ENCODE peak calls at places on chromosomes 16 and 17, in seven cellular contexts. One of them, this sample, is unnamed.

GRCh38 chr16:57999971-58000705 is at the start of gene ZNF319:
- DNase-seq in right atrium auricular region: no peak
- DNase-seq in heart right ventricle: peak
- DNase-seq in prostate gland: no peak
- DNase-seq in ascending aorta: no peak
- DNase-seq in IMR-90: no peak
- DNase-seq in stomach: no peak
- DNase-seq in this sample: no peak

GRCh38 chr16:18800674-18801196 is 614 bp downstream of the ARL6IP1 start:
- DNase-seq in right atrium auricular region: no peak
- DNase-seq in heart right ventricle: no peak
- DNase-seq in prostate gland: no peak
- DNase-seq in ascending aorta: no peak
- DNase-seq in IMR-90: no peak
- DNase-seq in stomach: no peak
- DNase-seq in this sample: no peak

GRCh38 chr16:2969545-2970521 is 685 bp downstream of the PAQR4 start:
- DNase-seq in right atrium auricular region: peak
- DNase-seq in heart right ventricle: peak
- DNase-seq in prostate gland: peak
- DNase-seq in ascending aorta: no peak
- DNase-seq in IMR-90: peak
- DNase-seq in stomach: peak
- DNase-seq in this sample: peak

GRCh38 chr17:77825621-77826020 is 132.9 kb upstream of the TNRC6C start:
- DNase-seq in right atrium auricular region: no peak
- DNase-seq in heart right ventricle: no peak
- DNase-seq in prostate gland: no peak
- DNase-seq in ascending aorta: no peak
- DNase-seq in IMR-90: no peak
- DNase-seq in stomach: no peak
- DNase-seq in this sample: no peak

GRCh38 chr17:78128616-78129384 is at the start of gene TMC6:
- DNase-seq in right atrium auricular region: no peak
- DNase-seq in heart right ventricle: peak
- DNase-seq in prostate gland: peak
- DNase-seq in ascending aorta: no peak
- DNase-seq in IMR-90: no peak
- DNase-seq in stomach: peak
- DNase-seq in this sample: no peak

GRCh38 chr17:59370580-59371299 is 39.3 kb downstream of the YPEL2 start:
- DNase-seq in right atrium auricular region: no peak
- DNase-seq in heart right ventricle: no peak
- DNase-seq in prostate gland: no peak
- DNase-seq in ascending aorta: no peak
- DNase-seq in IMR-90: no peak
- DNase-seq in stomach: no peak
- DNase-seq in this sample: no peak

GRCh38 chr17:82839617-82840292 is at the start of gene ZNF750:
- DNase-seq in right atrium auricular region: no peak
- DNase-seq in heart right ventricle: no peak
- DNase-seq in prostate gland: peak
- DNase-seq in ascending aorta: no peak
- DNase-seq in IMR-90: no peak
- DNase-seq in stomach: no peak
- DNase-seq in this sample: no peak

GRCh38 chr16:80599466-80599865 is 58.7 kb downstream of the DYNLRB2 start:
- DNase-seq in right atrium auricular region: no peak
- DNase-seq in heart right ventricle: no peak
- DNase-seq in prostate gland: no peak
- DNase-seq in ascending aorta: no peak
- DNase-seq in IMR-90: peak
- DNase-seq in stomach: no peak
- DNase-seq in this sample: peak

GRCh38 chr16:83530293-83530692 is 277.5 kb upstream of the HSBP1 start:
- DNase-seq in right atrium auricular region: no peak
- DNase-seq in heart right ventricle: no peak
- DNase-seq in prostate gland: no peak
- DNase-seq in ascending aorta: no peak
- DNase-seq in IMR-90: peak
- DNase-seq in stomach: no peak
- DNase-seq in this sample: no peak

GRCh38 chr17:77769762-77770161 is 188.7 kb upstream of the TNRC6C start:
- DNase-seq in right atrium auricular region: no peak
- DNase-seq in heart right ventricle: no peak
- DNase-seq in prostate gland: no peak
- DNase-seq in ascending aorta: no peak
- DNase-seq in IMR-90: no peak
- DNase-seq in stomach: no peak
- DNase-seq in this sample: no peak

GRCh38 chr16:51685498-51685897 is 534.4 kb upstream of the SALL1 start:
- DNase-seq in right atrium auricular region: no peak
- DNase-seq in heart right ventricle: no peak
- DNase-seq in prostate gland: no peak
- DNase-seq in ascending aorta: no peak
- DNase-seq in IMR-90: no peak
- DNase-seq in stomach: no peak
- DNase-seq in this sample: no peak

GRCh38 chr16:84654998-84655397 is 6.7 kb downstream of the KLHL36 start:
- DNase-seq in right atrium auricular region: no peak
- DNase-seq in heart right ventricle: no peak
- DNase-seq in prostate gland: no peak
- DNase-seq in ascending aorta: no peak
- DNase-seq in IMR-90: no peak
- DNase-seq in stomach: no peak
- DNase-seq in this sample: no peak

GRCh38 chr17:74514632-74515035 is 16.6 kb downstream of the CD300LB start:
- DNase-seq in right atrium auricular region: no peak
- DNase-seq in heart right ventricle: no peak
- DNase-seq in prostate gland: no peak
- DNase-seq in ascending aorta: no peak
- DNase-seq in IMR-90: no peak
- DNase-seq in stomach: peak
- DNase-seq in this sample: no peak

GRCh38 chr16:73369841-73370240 is 321.9 kb upstream of the ZFHX3 start:
- DNase-seq in right atrium auricular region: no peak
- DNase-seq in heart right ventricle: no peak
- DNase-seq in prostate gland: no peak
- DNase-seq in ascending aorta: no peak
- DNase-seq in IMR-90: no peak
- DNase-seq in stomach: no peak
- DNase-seq in this sample: no peak

GRCh38 chr16:87207965-87208364 is 109.2 kb downstream of the C16orf95 start:
- DNase-seq in right atrium auricular region: no peak
- DNase-seq in heart right ventricle: no peak
- DNase-seq in prostate gland: no peak
- DNase-seq in ascending aorta: no peak
- DNase-seq in IMR-90: no peak
- DNase-seq in stomach: no peak
- DNase-seq in this sample: no peak

GRCh38 chr16:21274172-21274726 is 3.8 kb downstream of the CRYM start:
- DNase-seq in right atrium auricular region: no peak
- DNase-seq in heart right ventricle: no peak
- DNase-seq in prostate gland: no peak
- DNase-seq in ascending aorta: no peak
- DNase-seq in IMR-90: no peak
- DNase-seq in stomach: no peak
- DNase-seq in this sample: no peak

GRCh38 chr17:3916825-3917224 is 560 bp upstream of the P2RX1 start:
- DNase-seq in right atrium auricular region: no peak
- DNase-seq in heart right ventricle: no peak
- DNase-seq in prostate gland: no peak
- DNase-seq in ascending aorta: no peak
- DNase-seq in IMR-90: no peak
- DNase-seq in stomach: no peak
- DNase-seq in this sample: no peak

GRCh38 chr17:63278731-63279442 is 167.2 kb downstream of the CYB561 start:
- DNase-seq in right atrium auricular region: no peak
- DNase-seq in heart right ventricle: no peak
- DNase-seq in prostate gland: no peak
- DNase-seq in ascending aorta: no peak
- DNase-seq in IMR-90: no peak
- DNase-seq in stomach: no peak
- DNase-seq in this sample: no peak

GRCh38 chr16:68732068-68732680 is 4.9 kb upstream of the CDH1 start:
- DNase-seq in right atrium auricular region: no peak
- DNase-seq in heart right ventricle: no peak
- DNase-seq in prostate gland: peak
- DNase-seq in ascending aorta: no peak
- DNase-seq in IMR-90: no peak
- DNase-seq in stomach: peak
- DNase-seq in this sample: no peak

GRCh38 chr17:73261952-73262675 is 434 bp upstream of the CPSF4L start:
- DNase-seq in right atrium auricular region: no peak
- DNase-seq in heart right ventricle: no peak
- DNase-seq in prostate gland: peak
- DNase-seq in ascending aorta: no peak
- DNase-seq in IMR-90: no peak
- DNase-seq in stomach: peak
- DNase-seq in this sample: no peak

GRCh38 chr17:72119280-72119962 is 1.4 kb upstream of the SOX9 start:
- DNase-seq in right atrium auricular region: no peak
- DNase-seq in heart right ventricle: no peak
- DNase-seq in prostate gland: no peak
- DNase-seq in ascending aorta: no peak
- DNase-seq in IMR-90: no peak
- DNase-seq in stomach: no peak
- DNase-seq in this sample: no peak
- H3K4me3 ChIP-seq in right atrium auricular region: no peak
- H3K4me3 ChIP-seq in heart right ventricle: peak
- H3K4me3 ChIP-seq in prostate gland: peak
- H3K4me3 ChIP-seq in ascending aorta: no peak
- H3K4me3 ChIP-seq in IMR-90: no peak
- H3K4me3 ChIP-seq in stomach: peak
- H3K4me3 ChIP-seq in this sample: peak

GRCh38 chr16:13923703-13924298 is 3.8 kb downstream of the ERCC4 start:
- DNase-seq in right atrium auricular region: no peak
- DNase-seq in heart right ventricle: no peak
- DNase-seq in prostate gland: no peak
- DNase-seq in ascending aorta: no peak
- DNase-seq in IMR-90: peak
- DNase-seq in stomach: no peak
- DNase-seq in this sample: no peak
- TF ChIP-seq CTCF in right atrium auricular region: peak
- TF ChIP-seq CTCF in heart right ventricle: peak
- TF ChIP-seq CTCF in prostate gland: peak
- TF ChIP-seq CTCF in ascending aorta: peak
- TF ChIP-seq CTCF in IMR-90: peak
- TF ChIP-seq CTCF in stomach: no peak
- TF ChIP-seq CTCF in this sample: peak

DNA sequence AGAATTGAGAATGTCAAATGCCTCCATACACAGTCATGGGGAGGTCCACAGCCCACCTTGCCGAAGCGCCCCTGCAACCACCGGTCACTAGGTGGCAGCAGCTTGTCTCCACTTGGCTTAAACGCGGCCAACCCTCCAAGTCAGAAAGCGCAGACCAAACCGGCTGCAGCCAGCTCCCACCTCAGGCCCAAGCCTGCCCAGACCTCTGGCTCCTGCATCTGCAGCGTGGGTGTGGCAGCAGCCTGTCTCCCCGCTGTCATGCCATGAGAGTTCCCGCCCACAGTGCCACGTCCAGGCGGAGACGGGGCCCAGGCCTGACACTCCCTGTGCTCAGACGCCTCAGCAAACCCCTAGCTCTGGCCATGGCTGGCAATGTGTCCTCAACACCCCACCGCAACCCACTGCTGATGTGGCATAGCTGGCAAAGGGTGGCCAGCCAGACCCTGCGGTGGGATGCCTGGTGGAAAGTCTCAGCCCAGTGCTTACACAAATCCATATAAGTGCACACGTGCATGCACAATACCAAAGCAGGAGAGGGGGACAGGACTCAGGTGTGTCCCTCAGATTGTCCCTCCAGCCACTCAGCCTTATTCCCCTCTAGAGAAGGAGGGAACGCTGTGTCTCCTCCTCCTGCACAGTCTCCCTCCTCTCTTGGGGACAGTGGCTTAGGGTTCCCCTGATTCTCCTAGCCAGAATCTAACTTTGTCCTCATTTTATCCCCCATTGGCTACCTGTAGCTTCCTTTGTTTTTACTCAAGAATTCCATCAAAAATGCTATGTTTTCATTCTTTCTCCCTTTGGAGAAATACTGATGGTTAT is 10.9 kb downstream of the COPZ2 start:
- DNase-seq in right atrium auricular region: peak
- DNase-seq in heart right ventricle: peak
- DNase-seq in prostate gland: peak
- DNase-seq in ascending aorta: peak
- DNase-seq in IMR-90: peak
- DNase-seq in stomach: peak
- DNase-seq in this sample: peak
- H3K27ac ChIP-seq in right atrium auricular region: no peak
- H3K27ac ChIP-seq in heart right ventricle: no peak
- H3K27ac ChIP-seq in prostate gland: peak
- H3K27ac ChIP-seq in ascending aorta: peak
- H3K27ac ChIP-seq in IMR-90: no peak
- H3K27ac ChIP-seq in stomach: no peak
- H3K27ac ChIP-seq in this sample: peak

GRCh38 chr17:29571883-29572681 is 3.6 kb downstream of the TP53I13 start:
- DNase-seq in right atrium auricular region: peak
- DNase-seq in heart right ventricle: peak
- DNase-seq in prostate gland: no peak
- DNase-seq in ascending aorta: no peak
- DNase-seq in IMR-90: no peak
- DNase-seq in stomach: peak
- DNase-seq in this sample: no peak
- H3K4me3 ChIP-seq in right atrium auricular region: peak
- H3K4me3 ChIP-seq in heart right ventricle: peak
- H3K4me3 ChIP-seq in prostate gland: no peak
- H3K4me3 ChIP-seq in ascending aorta: peak
- H3K4me3 ChIP-seq in IMR-90: no peak
- H3K4me3 ChIP-seq in stomach: peak
- H3K4me3 ChIP-seq in this sample: peak